ENCODE peak calls at places on chromosomes 11 and 22, in five cellular contexts. R, L, T, N and F are unnamed samples.

GRCh38 chr11:128207861-128208321 is 379.5 kb downstream of the ETS1 start:
- DNase-seq in L (no peak), N (no peak), T (no peak), R (no peak), F (no peak)

GRCh38 chr11:76151561-76152085 is 54.7 kb downstream of the WNT11 start:
- DNase-seq in R (peak; percentile 52), N (no peak), T (no peak), L (no peak), F (no peak)

GRCh38 chr11:46631676-46632075 is 14.3 kb downstream of the ATG13 start:
- DNase-seq in N (no peak), L (no peak), T (no peak), R (no peak), F (no peak)

GRCh38 chr11:6237903-6238302 is 986 bp upstream of the CNGA4 start:
- DNase-seq in N (no peak), L (no peak), T (no peak), R (no peak), F (no peak)

GRCh38 chr11:12377824-12378593 is 638 bp downstream of the PARVA start:
- DNase-seq in T (peak; percentile 72), R (no peak), N (peak; percentile 21), L (no peak), F (peak; percentile 20)

GRCh38 chr11:114180301-114181055 is 115.7 kb upstream of the NNMT start:
- DNase-seq in R (peak; percentile 36), T (no peak), L (no peak), N (peak; percentile 53), F (no peak)

GRCh38 chr22:36540867-36541642 is 12.1 kb upstream of the EIF3D start:
- DNase-seq in R (no peak), L (no peak), T (no peak), N (no peak), F (no peak)

GRCh38 chr11:101974255-101974654 is 57.9 kb upstream of the ANGPTL5 start:
- DNase-seq in N (no peak), R (no peak), L (no peak), T (no peak), F (no peak)

GRCh38 chr11:27386176-27386575 is 23.2 kb upstream of the CCDC34 start:
- DNase-seq in L (no peak), N (no peak), R (no peak), T (no peak), F (no peak)

GRCh38 chr11:119209186-119209585 is 3.0 kb downstream of the CBL start:
- DNase-seq in T (no peak), N (no peak), L (no peak), R (no peak), F (no peak)

GRCh38 chr11:12174145-12175143 is 64.1 kb downstream of the MICAL2 start:
- DNase-seq in N (no peak), R (no peak), L (no peak), T (no peak), F (no peak)

GRCh38 chr11:120471131-120471530 is 40.4 kb upstream of the GRIK4 start:
- DNase-seq in L (no peak), R (no peak), T (no peak), N (no peak), F (no peak)

GRCh38 chr11:43508511-43508918 is 149.8 kb downstream of the TTC17 start:
- DNase-seq in L (no peak), R (no peak), N (no peak), T (no peak), F (no peak)